ENCODE peak calls at places on chromosome 14, in five cellular contexts. D is tibial nerve, M is IMR-90, Z is K562, O is endothelial cell of umbilical vein. P is an unnamed sample.

GRCh38 chr14:88245321-88245720 is 77.7 kb downstream of the KCNK10 start:
- DNase-seq in D (no peak), M (no peak), Z (no peak), O (no peak), P (no peak)

GRCh38 chr14:51650721-51651387 is 856 bp upstream of the FRMD6 start:
- DNase-seq in D (peak; percentile 24), M (no peak), Z (no peak), O (peak; percentile 29), P (no peak)

GRCh38 chr14:51094282-51094821 is 553 bp downstream of the TRIM9 start:
- DNase-seq in D (no peak), M (no peak), Z (no peak), O (no peak), P (no peak)

GRCh38 chr14:36514278-36515104 is 5.5 kb downstream of the NKX2-1 start:
- DNase-seq in D (no peak), M (no peak), Z (no peak), O (no peak), P (no peak)

GRCh38 chr14:72550513-72550912 is 343.4 kb downstream of the DPF3 start:
- DNase-seq in D (no peak), M (no peak), Z (no peak), O (no peak), P (no peak)

GRCh38 chr14:89029961-89030694 is 205.7 kb downstream of the TTC8 start:
- DNase-seq in D (no peak), M (no peak), Z (no peak), O (no peak), P (no peak)

GRCh38 chr14:71324767-71325272 is 417.6 kb downstream of the PCNX1 start:
- DNase-seq in D (no peak), M (peak; percentile 38), Z (no peak), O (no peak), P (no peak)

GRCh38 chr14:59229653-59230406 is 41.4 kb downstream of the DAAM1 start:
- DNase-seq in D (no peak), M (no peak), Z (no peak), O (no peak), P (no peak)

GRCh38 chr14:100201701-100202100 is 37.2 kb upstream of the YY1 start:
- DNase-seq in D (no peak), M (no peak), Z (no peak), O (no peak), P (no peak)

GRCh38 chr14:31059152-31059924 is 33.2 kb upstream of the STRN3 start:
- DNase-seq in D (peak; percentile 25), M (peak; percentile 87), Z (peak; percentile 72), O (no peak), P (no peak)

GRCh38 chr14:81164167-81164774 is 56.5 kb downstream of the GTF2A1 start:
- DNase-seq in D (peak; percentile 59), M (peak; percentile 77), Z (peak; percentile 35), O (peak; percentile 52), P (peak; percentile 42)
- TF ChIP-seq POLR2A in D (no peak), M (no peak), Z (no peak), O (no peak), P (no peak)

GRCh38 chr14:67464377-67464776 is 24.1 kb downstream of the TMEM229B start:
- DNase-seq in D (no peak), M (no peak), Z (no peak), O (no peak), P (no peak)

GRCh38 chr14:67464856-67465255 is 23.7 kb downstream of the TMEM229B start:
- DNase-seq in D (no peak), M (no peak), Z (no peak), O (no peak), P (no peak)

GRCh38 chr14:67457782-67458181 is 30.7 kb downstream of the TMEM229B start:
- DNase-seq in D (no peak), M (no peak), Z (no peak), O (no peak), P (no peak)

GRCh38 chr14:67459336-67459735 is 29.2 kb downstream of the TMEM229B start:
- DNase-seq in D (no peak), M (no peak), Z (no peak), O (no peak), P (no peak)

GRCh38 chr14:67461341-67461985 is 27.1 kb downstream of the TMEM229B start:
- DNase-seq in D (no peak), M (peak; percentile 27), Z (no peak), O (no peak), P (no peak)
- TF ChIP-seq POLR2A in D (no peak), M (no peak), Z (no peak), O (no peak), P (no peak)

GRCh38 chr14:55383541-55384140 is 28.0 kb downstream of the ATG14 start:
- DNase-seq in D (no peak), M (no peak), Z (peak; percentile 69), O (no peak), P (no peak)

GRCh38 chr14:55388160-55388559 is 23.5 kb downstream of the ATG14 start:
- DNase-seq in D (no peak), M (peak; percentile 95), Z (no peak), O (no peak), P (no peak)

GRCh38 chr14:55384536-55384935 is 27.1 kb downstream of the ATG14 start:
- DNase-seq in D (no peak), M (no peak), Z (no peak), O (no peak), P (no peak)

GRCh38 chr14:55389330-55389729 is 22.3 kb downstream of the ATG14 start:
- DNase-seq in D (no peak), M (peak; percentile 94), Z (no peak), O (no peak), P (no peak)

DNA sequence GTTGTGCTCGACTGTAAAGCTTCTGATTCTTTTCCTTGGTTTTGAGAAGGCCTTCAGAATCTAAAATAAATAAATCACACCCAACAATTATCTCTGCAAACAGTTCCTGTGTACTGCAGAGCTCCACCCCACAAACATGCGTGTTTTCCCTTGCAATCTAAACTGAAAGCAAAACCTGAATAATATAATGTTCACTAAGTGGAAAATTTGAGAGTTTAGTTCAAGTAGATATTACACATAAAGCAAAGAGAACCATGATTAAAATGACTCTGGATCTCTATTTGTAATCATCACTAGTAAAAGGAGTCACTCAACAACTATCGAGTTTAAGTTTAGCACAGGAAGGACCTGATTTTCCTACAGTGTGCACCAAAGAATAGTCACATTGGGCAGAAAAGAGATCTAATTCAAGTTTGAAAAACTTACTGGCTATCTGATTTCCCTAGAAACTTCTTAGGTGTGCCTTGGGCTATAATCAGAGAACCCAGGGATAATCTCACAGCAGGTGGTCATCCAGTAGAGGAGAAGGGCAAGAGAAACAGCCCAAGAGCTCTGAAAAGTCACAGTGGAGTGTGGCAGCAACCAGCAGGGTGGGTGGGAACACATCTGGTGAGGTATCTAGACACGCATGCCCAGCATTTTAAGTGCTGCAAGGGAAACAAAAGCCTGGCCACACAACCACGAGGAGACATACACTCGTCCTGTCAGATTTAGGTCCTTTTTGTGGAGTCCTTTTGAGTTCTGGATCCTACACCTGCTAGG is 25.4 kb downstream of the ATG14 start:
- DNase-seq in D (no peak), M (no peak), Z (no peak), O (no peak), P (no peak)
- TF ChIP-seq POLR2A in D (no peak), M (no peak), Z (no peak), O (no peak), P (no peak)

GRCh38 chr14:23005451-23005850 is 4.5 kb downstream of the C14orf93 start:
- DNase-seq in D (no peak), M (no peak), Z (no peak), O (no peak), P (no peak)

GRCh38 chr14:23005861-23006534 is 3.9 kb downstream of the C14orf93 start:
- DNase-seq in D (no peak), M (peak; percentile 40), Z (no peak), O (peak; percentile 45), P (no peak)

GRCh38 chr14:23009483-23009938 is 432 bp downstream of the C14orf93 start:
- DNase-seq in D (no peak), M (no peak), Z (no peak), O (no peak), P (no peak)

GRCh38 chr14:23008836-23009235 is 1.1 kb downstream of the C14orf93 start:
- DNase-seq in D (no peak), M (no peak), Z (no peak), O (no peak), P (no peak)

DNA sequence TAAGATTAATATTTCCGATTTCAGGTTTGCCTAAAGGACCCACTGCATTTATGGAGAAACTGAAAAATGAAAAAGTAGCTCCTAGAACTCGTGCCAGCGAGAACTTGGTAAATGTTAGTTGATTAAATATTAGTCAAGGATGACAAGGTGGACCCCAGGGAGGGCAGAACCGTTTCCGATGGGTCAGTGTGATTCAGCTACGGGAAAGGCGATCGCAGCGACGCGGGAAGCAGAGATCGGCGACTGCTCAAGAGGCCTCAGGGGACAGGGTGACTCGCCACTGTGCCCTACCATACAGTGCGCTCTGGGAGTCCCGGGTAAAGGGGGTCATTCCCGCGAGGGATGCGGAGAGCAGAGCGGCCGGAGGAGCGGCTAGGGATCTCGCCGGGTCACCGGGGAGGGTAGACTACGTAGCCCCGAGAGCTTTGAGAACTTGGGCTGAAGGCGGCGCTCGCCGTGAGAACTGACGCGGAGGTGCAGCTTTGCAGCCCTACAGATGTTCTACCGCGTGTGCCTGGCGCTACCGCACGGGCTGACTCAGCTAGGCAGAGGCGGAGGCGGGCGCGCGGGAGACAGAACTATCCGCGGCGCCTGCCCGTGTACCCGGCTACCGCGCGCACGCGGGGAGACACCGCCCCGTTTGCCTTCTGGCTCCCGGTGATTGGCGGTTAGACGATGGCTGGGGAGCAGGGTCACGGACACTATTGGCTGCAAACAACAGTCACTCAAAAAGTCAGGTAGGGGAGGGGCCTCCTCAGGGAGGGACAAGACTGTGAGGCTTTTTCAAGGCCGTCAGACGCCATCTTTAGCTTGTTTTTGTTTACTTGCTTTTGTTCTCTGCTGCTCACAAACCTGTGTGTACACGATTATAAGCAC is 3.2 kb downstream of the C14orf93 start:
- DNase-seq in D (peak; percentile 95), M (peak; percentile 97), Z (peak; percentile 97), O (peak; percentile 99), P (peak; percentile 76)
- TF ChIP-seq POLR2A in D (peak; percentile 81), M (peak; percentile 70), Z (peak; percentile 93), O (peak; percentile 97), P (peak; percentile 74)

GRCh38 chr14:103512701-103513611 is 9.7 kb downstream of the CKB start:
- DNase-seq in D (no peak), M (peak; percentile 80), Z (no peak), O (peak; percentile 28), P (no peak)
- TF ChIP-seq POLR2A in D (no peak), M (no peak), Z (no peak), O (no peak), P (no peak)

DNA sequence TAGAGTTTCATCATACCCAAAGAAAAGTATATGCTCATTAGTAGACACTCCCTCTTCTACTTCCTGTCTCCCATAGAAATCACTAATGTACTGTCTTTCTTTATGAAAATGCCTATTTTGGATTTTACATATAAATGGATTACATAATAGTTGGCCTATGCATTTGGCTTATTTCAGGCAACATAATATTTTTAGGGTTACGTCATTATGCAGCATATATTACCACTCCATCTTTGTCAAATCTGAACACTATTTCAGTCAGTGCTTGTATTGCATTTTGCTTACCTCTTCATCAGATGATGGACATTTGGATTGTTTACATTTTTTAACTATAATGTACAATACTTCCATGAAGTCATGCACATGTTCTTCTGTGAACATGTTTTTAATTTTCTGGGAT is 1406.1 kb downstream of the LRFN5 start:
- DNase-seq in D (no peak), M (no peak), Z (no peak), O (no peak), P (no peak)
- TF ChIP-seq POLR2A in D (no peak), M (no peak), Z (no peak), O (no peak), P (no peak)